ENCODE peak calls at places on chromosome X, in six cellular contexts. V is effector memory CD4-positive, alpha-beta T cell; R is left ventricle myocardium superior; X is activated effector memory CD4-positive, alpha-beta T cell treated with Interleukin-2 at 50 U/mL for 16 hours; N is psoas muscle; W is tibial nerve. F is an unnamed sample.

GRCh38 chrX:139495324-139495723 is 35.2 kb upstream of the F9 start:
- DNase-seq in V (no peak), X (no peak), W (no peak), N (no peak), R (no peak), F (no peak)

GRCh38 chrX:25873196-25873595 is 264.9 kb upstream of the MAGEB18 start:
- DNase-seq in V (no peak), W (no peak), R (no peak), X (no peak), N (no peak), F (no peak)

GRCh38 chrX:133654801-133655200 is 239.5 kb upstream of the GPC4 start:
- DNase-seq in X (no peak), N (no peak), W (no peak), V (no peak), R (no peak), F (no peak)

GRCh38 chrX:10416424-10416823 is 204.0 kb downstream of the MID1 start:
- DNase-seq in V (no peak), N (no peak), R (no peak), W (no peak), X (no peak), F (no peak)

GRCh38 chrX:144275403-144275802 is 391.5 kb downstream of the UBE2NL start:
- DNase-seq in W (no peak), X (no peak), N (no peak), V (no peak), R (no peak), F (no peak)

GRCh38 chrX:111348363-111348927 is 63.5 kb downstream of the DCX start:
- DNase-seq in V (no peak), X (no peak), N (peak), W (no peak), R (no peak), F (no peak)

GRCh38 chrX:53795583-53795982 is 109.1 kb upstream of the HUWE1 start:
- DNase-seq in W (no peak), X (no peak), R (no peak), N (no peak), V (no peak), F (no peak)

GRCh38 chrX:152988536-152989291 is 5.2 kb downstream of the PNMA5 start:
- DNase-seq in W (no peak), V (no peak), N (no peak), X (no peak), R (no peak), F (no peak)

GRCh38 chrX:69357293-69357692 is 146.8 kb upstream of the NALF2 start:
- DNase-seq in W (no peak), R (no peak), V (no peak), N (no peak), X (no peak), F (no peak)